ENCODE peak calls at places on chromosome 17, in six cellular contexts. One of them, this sample, is unnamed.

GRCh38 chr17:231966-232807 is 50.7 kb upstream of the DOC2B start:
- DNase-seq in stimulated activated CD4-positive, alpha-beta T cell treated with anti-CD3 and anti-CD28 coated beads, Interleukin-1b, Interleukin-23, amount 100 ng/mL, for 48 hours: no peak
- DNase-seq in H4: no peak
- DNase-seq in RWPE1: no peak
- DNase-seq in activated CD4-positive, alpha-beta T cell treated with anti-CD3 and anti-CD28 coated beads, Interleukin-2, amount 50 U/mL, for 1 hour: no peak
- DNase-seq in amniotic epithelial cell: no peak
- DNase-seq in this sample: no peak

GRCh38 chr17:65231662-65232335 is 94.6 kb downstream of the RGS9 start:
- DNase-seq in stimulated activated CD4-positive, alpha-beta T cell treated with anti-CD3 and anti-CD28 coated beads, Interleukin-1b, Interleukin-23, amount 100 ng/mL, for 48 hours: peak; percentile 54
- DNase-seq in H4: peak; percentile 76
- DNase-seq in RWPE1: peak; percentile 91
- DNase-seq in activated CD4-positive, alpha-beta T cell treated with anti-CD3 and anti-CD28 coated beads, Interleukin-2, amount 50 U/mL, for 1 hour: peak; percentile 22
- DNase-seq in amniotic epithelial cell: peak; percentile 92
- DNase-seq in this sample: peak; percentile 63

GRCh38 chr17:66716236-66717026 is 118.5 kb upstream of the CACNG5 start:
- DNase-seq in stimulated activated CD4-positive, alpha-beta T cell treated with anti-CD3 and anti-CD28 coated beads, Interleukin-1b, Interleukin-23, amount 100 ng/mL, for 48 hours: no peak
- DNase-seq in H4: no peak
- DNase-seq in RWPE1: no peak
- DNase-seq in activated CD4-positive, alpha-beta T cell treated with anti-CD3 and anti-CD28 coated beads, Interleukin-2, amount 50 U/mL, for 1 hour: no peak
- DNase-seq in amniotic epithelial cell: peak; percentile 42
- DNase-seq in this sample: no peak

GRCh38 chr17:47203984-47204721 is 5.0 kb upstream of the MYL4 start:
- DNase-seq in stimulated activated CD4-positive, alpha-beta T cell treated with anti-CD3 and anti-CD28 coated beads, Interleukin-1b, Interleukin-23, amount 100 ng/mL, for 48 hours: peak; percentile 77
- DNase-seq in H4: peak; percentile 44
- DNase-seq in RWPE1: no peak
- DNase-seq in activated CD4-positive, alpha-beta T cell treated with anti-CD3 and anti-CD28 coated beads, Interleukin-2, amount 50 U/mL, for 1 hour: peak; percentile 35
- DNase-seq in amniotic epithelial cell: peak; percentile 48
- DNase-seq in this sample: no peak

GRCh38 chr17:75927286-75927922 is 13.4 kb downstream of the FBF1 start:
- DNase-seq in stimulated activated CD4-positive, alpha-beta T cell treated with anti-CD3 and anti-CD28 coated beads, Interleukin-1b, Interleukin-23, amount 100 ng/mL, for 48 hours: no peak
- DNase-seq in H4: no peak
- DNase-seq in RWPE1: peak; percentile 10
- DNase-seq in activated CD4-positive, alpha-beta T cell treated with anti-CD3 and anti-CD28 coated beads, Interleukin-2, amount 50 U/mL, for 1 hour: no peak
- DNase-seq in amniotic epithelial cell: peak; percentile 23
- DNase-seq in this sample: no peak

GRCh38 chr17:45311762-45312476 is 4.9 kb downstream of the MAP3K14 start:
- DNase-seq in stimulated activated CD4-positive, alpha-beta T cell treated with anti-CD3 and anti-CD28 coated beads, Interleukin-1b, Interleukin-23, amount 100 ng/mL, for 48 hours: peak; percentile 95
- DNase-seq in H4: peak; percentile 80
- DNase-seq in RWPE1: peak; percentile 84
- DNase-seq in activated CD4-positive, alpha-beta T cell treated with anti-CD3 and anti-CD28 coated beads, Interleukin-2, amount 50 U/mL, for 1 hour: peak; percentile 61
- DNase-seq in amniotic epithelial cell: peak; percentile 69
- DNase-seq in this sample: peak; percentile 80

GRCh38 chr17:80782536-80783427 is 208.9 kb upstream of the CHMP6 start:
- DNase-seq in stimulated activated CD4-positive, alpha-beta T cell treated with anti-CD3 and anti-CD28 coated beads, Interleukin-1b, Interleukin-23, amount 100 ng/mL, for 48 hours: peak; percentile 37
- DNase-seq in H4: no peak
- DNase-seq in RWPE1: no peak
- DNase-seq in activated CD4-positive, alpha-beta T cell treated with anti-CD3 and anti-CD28 coated beads, Interleukin-2, amount 50 U/mL, for 1 hour: peak; percentile 54
- DNase-seq in amniotic epithelial cell: peak; percentile 70
- DNase-seq in this sample: no peak

GRCh38 chr17:78921437-78921971 is 3.7 kb downstream of the TIMP2 start:
- DNase-seq in stimulated activated CD4-positive, alpha-beta T cell treated with anti-CD3 and anti-CD28 coated beads, Interleukin-1b, Interleukin-23, amount 100 ng/mL, for 48 hours: no peak
- DNase-seq in H4: no peak
- DNase-seq in RWPE1: no peak
- DNase-seq in activated CD4-positive, alpha-beta T cell treated with anti-CD3 and anti-CD28 coated beads, Interleukin-2, amount 50 U/mL, for 1 hour: no peak
- DNase-seq in amniotic epithelial cell: no peak
- DNase-seq in this sample: no peak

GRCh38 chr17:45370949-45371413 is 54.2 kb upstream of the MAP3K14 start:
- DNase-seq in stimulated activated CD4-positive, alpha-beta T cell treated with anti-CD3 and anti-CD28 coated beads, Interleukin-1b, Interleukin-23, amount 100 ng/mL, for 48 hours: no peak
- DNase-seq in H4: peak; percentile 66
- DNase-seq in RWPE1: no peak
- DNase-seq in activated CD4-positive, alpha-beta T cell treated with anti-CD3 and anti-CD28 coated beads, Interleukin-2, amount 50 U/mL, for 1 hour: no peak
- DNase-seq in amniotic epithelial cell: peak; percentile 39
- DNase-seq in this sample: peak; percentile 48

GRCh38 chr17:7330099-7331015 is 1.2 kb upstream of the NEURL4 start:
- DNase-seq in stimulated activated CD4-positive, alpha-beta T cell treated with anti-CD3 and anti-CD28 coated beads, Interleukin-1b, Interleukin-23, amount 100 ng/mL, for 48 hours: peak; percentile 84
- DNase-seq in H4: peak; percentile 64
- DNase-seq in RWPE1: peak; percentile 94
- DNase-seq in activated CD4-positive, alpha-beta T cell treated with anti-CD3 and anti-CD28 coated beads, Interleukin-2, amount 50 U/mL, for 1 hour: peak; percentile 70
- DNase-seq in amniotic epithelial cell: peak; percentile 72
- DNase-seq in this sample: peak; percentile 84

GRCh38 chr17:16820979-16821543 is 131.0 kb downstream of the CCDC144A start:
- DNase-seq in stimulated activated CD4-positive, alpha-beta T cell treated with anti-CD3 and anti-CD28 coated beads, Interleukin-1b, Interleukin-23, amount 100 ng/mL, for 48 hours: no peak
- DNase-seq in H4: no peak
- DNase-seq in RWPE1: no peak
- DNase-seq in activated CD4-positive, alpha-beta T cell treated with anti-CD3 and anti-CD28 coated beads, Interleukin-2, amount 50 U/mL, for 1 hour: no peak
- DNase-seq in amniotic epithelial cell: no peak
- DNase-seq in this sample: no peak

GRCh38 chr17:37884516-37884915 is 39.7 kb upstream of the TBC1D3K start:
- DNase-seq in stimulated activated CD4-positive, alpha-beta T cell treated with anti-CD3 and anti-CD28 coated beads, Interleukin-1b, Interleukin-23, amount 100 ng/mL, for 48 hours: no peak
- DNase-seq in H4: peak; percentile 8
- DNase-seq in RWPE1: no peak
- DNase-seq in activated CD4-positive, alpha-beta T cell treated with anti-CD3 and anti-CD28 coated beads, Interleukin-2, amount 50 U/mL, for 1 hour: no peak
- DNase-seq in amniotic epithelial cell: no peak
- DNase-seq in this sample: no peak

GRCh38 chr17:82092628-82092994 is 5.4 kb downstream of the FASN start:
- DNase-seq in stimulated activated CD4-positive, alpha-beta T cell treated with anti-CD3 and anti-CD28 coated beads, Interleukin-1b, Interleukin-23, amount 100 ng/mL, for 48 hours: no peak
- DNase-seq in H4: no peak
- DNase-seq in RWPE1: no peak
- DNase-seq in activated CD4-positive, alpha-beta T cell treated with anti-CD3 and anti-CD28 coated beads, Interleukin-2, amount 50 U/mL, for 1 hour: no peak
- DNase-seq in amniotic epithelial cell: no peak
- DNase-seq in this sample: no peak

GRCh38 chr17:62627219-62627903 is at the start of gene MRC2:
- DNase-seq in stimulated activated CD4-positive, alpha-beta T cell treated with anti-CD3 and anti-CD28 coated beads, Interleukin-1b, Interleukin-23, amount 100 ng/mL, for 48 hours: peak; percentile 42
- DNase-seq in H4: peak; percentile 80
- DNase-seq in RWPE1: peak; percentile 65
- DNase-seq in activated CD4-positive, alpha-beta T cell treated with anti-CD3 and anti-CD28 coated beads, Interleukin-2, amount 50 U/mL, for 1 hour: no peak
- DNase-seq in amniotic epithelial cell: peak; percentile 83
- DNase-seq in this sample: peak; percentile 28

GRCh38 chr17:69447726-69448125 is 33.2 kb downstream of the MAP2K6 start:
- DNase-seq in stimulated activated CD4-positive, alpha-beta T cell treated with anti-CD3 and anti-CD28 coated beads, Interleukin-1b, Interleukin-23, amount 100 ng/mL, for 48 hours: no peak
- DNase-seq in H4: no peak
- DNase-seq in RWPE1: no peak
- DNase-seq in activated CD4-positive, alpha-beta T cell treated with anti-CD3 and anti-CD28 coated beads, Interleukin-2, amount 50 U/mL, for 1 hour: no peak
- DNase-seq in amniotic epithelial cell: no peak
- DNase-seq in this sample: no peak

GRCh38 chr17:63774141-63774981 is at the start of gene DDX42:
- DNase-seq in stimulated activated CD4-positive, alpha-beta T cell treated with anti-CD3 and anti-CD28 coated beads, Interleukin-1b, Interleukin-23, amount 100 ng/mL, for 48 hours: no peak
- DNase-seq in H4: peak; percentile 31
- DNase-seq in RWPE1: peak; percentile 56
- DNase-seq in activated CD4-positive, alpha-beta T cell treated with anti-CD3 and anti-CD28 coated beads, Interleukin-2, amount 50 U/mL, for 1 hour: peak; percentile 90
- DNase-seq in amniotic epithelial cell: peak; percentile 58
- DNase-seq in this sample: no peak

GRCh38 chr17:82963104-82963950 is 116.1 kb upstream of the METRNL start:
- DNase-seq in stimulated activated CD4-positive, alpha-beta T cell treated with anti-CD3 and anti-CD28 coated beads, Interleukin-1b, Interleukin-23, amount 100 ng/mL, for 48 hours: peak; percentile 31
- DNase-seq in H4: no peak
- DNase-seq in RWPE1: peak; percentile 25
- DNase-seq in activated CD4-positive, alpha-beta T cell treated with anti-CD3 and anti-CD28 coated beads, Interleukin-2, amount 50 U/mL, for 1 hour: peak; percentile 29
- DNase-seq in amniotic epithelial cell: peak; percentile 51
- DNase-seq in this sample: no peak

GRCh38 chr17:49859991-49860953 is 12.4 kb upstream of the TAC4 start:
- DNase-seq in stimulated activated CD4-positive, alpha-beta T cell treated with anti-CD3 and anti-CD28 coated beads, Interleukin-1b, Interleukin-23, amount 100 ng/mL, for 48 hours: no peak
- DNase-seq in H4: no peak
- DNase-seq in RWPE1: no peak
- DNase-seq in activated CD4-positive, alpha-beta T cell treated with anti-CD3 and anti-CD28 coated beads, Interleukin-2, amount 50 U/mL, for 1 hour: no peak
- DNase-seq in amniotic epithelial cell: peak; percentile 16
- DNase-seq in this sample: no peak

GRCh38 chr17:2222901-2223616 is 80.5 kb downstream of the SMG6 start:
- DNase-seq in stimulated activated CD4-positive, alpha-beta T cell treated with anti-CD3 and anti-CD28 coated beads, Interleukin-1b, Interleukin-23, amount 100 ng/mL, for 48 hours: peak; percentile 64
- DNase-seq in H4: no peak
- DNase-seq in RWPE1: no peak
- DNase-seq in activated CD4-positive, alpha-beta T cell treated with anti-CD3 and anti-CD28 coated beads, Interleukin-2, amount 50 U/mL, for 1 hour: peak; percentile 39
- DNase-seq in amniotic epithelial cell: peak; percentile 95
- DNase-seq in this sample: no peak

GRCh38 chr17:9890124-9890523 is 14.9 kb downstream of the RCVRN start:
- DNase-seq in stimulated activated CD4-positive, alpha-beta T cell treated with anti-CD3 and anti-CD28 coated beads, Interleukin-1b, Interleukin-23, amount 100 ng/mL, for 48 hours: peak; percentile 6
- DNase-seq in H4: peak; percentile 24
- DNase-seq in RWPE1: peak; percentile 60
- DNase-seq in activated CD4-positive, alpha-beta T cell treated with anti-CD3 and anti-CD28 coated beads, Interleukin-2, amount 50 U/mL, for 1 hour: no peak
- DNase-seq in amniotic epithelial cell: peak; percentile 36
- DNase-seq in this sample: peak; percentile 33

This sample was measured in PC-9.